ENCODE peak calls at places on chromosomes 6 and 20, in six cellular contexts. C, U, H, R, L and V are unnamed samples.

GRCh38 chr6:135568366-135568765 is 70.8 kb upstream of the AHI1 start:
- DNase-seq in C (peak; percentile 91), U (peak; percentile 88), H (no peak), R (no peak), L (peak; percentile 93), V (no peak)

GRCh38 chr6:43933111-43933885 is 163.3 kb downstream of the VEGFA start:
- DNase-seq in C (peak; percentile 40), U (no peak), H (peak; percentile 29), R (peak; percentile 35), L (no peak), V (no peak)

GRCh38 chr6:169455470-169455869 is 201.8 kb upstream of the THBS2 start:
- DNase-seq in C (no peak), U (no peak), H (no peak), R (no peak), L (no peak), V (no peak)

GRCh38 chr6:33080127-33081089 is 4.6 kb downstream of the HLA-DPB1 start:
- DNase-seq in C (peak; percentile 12), U (peak; percentile 66), H (peak; percentile 55), R (peak; percentile 75), L (peak; percentile 72), V (peak; percentile 62)

GRCh38 chr6:129765008-129765407 is 55.0 kb upstream of the ARHGAP18 start:
- DNase-seq in C (no peak), U (no peak), H (no peak), R (no peak), L (no peak), V (no peak)

GRCh38 chr6:33623895-33624381 is 2.8 kb downstream of the ITPR3 start:
- DNase-seq in C (no peak), U (no peak), H (no peak), R (no peak), L (no peak), V (no peak)

GRCh38 chr6:24777227-24777626 is 2.5 kb downstream of the GMNN start:
- DNase-seq in C (no peak), U (peak; percentile 23), H (no peak), R (no peak), L (no peak), V (no peak)

GRCh38 chr20:46642944-46643343 is 8.3 kb downstream of the SLC13A3 start:
- DNase-seq in C (no peak), U (no peak), H (no peak), R (no peak), L (no peak), V (no peak)

GRCh38 chr6:31901415-31901952 is 402 bp downstream of the ZBTB12 start:
- DNase-seq in C (peak; percentile 37), U (peak; percentile 40), H (peak; percentile 71), R (peak; percentile 77), L (peak; percentile 43), V (no peak)

GRCh38 chr6:81950877-81951276 is 198.4 kb upstream of the TENT5A start:
- DNase-seq in C (peak; percentile 71), U (peak; percentile 88), H (no peak), R (no peak), L (peak; percentile 63), V (no peak)

DNA sequence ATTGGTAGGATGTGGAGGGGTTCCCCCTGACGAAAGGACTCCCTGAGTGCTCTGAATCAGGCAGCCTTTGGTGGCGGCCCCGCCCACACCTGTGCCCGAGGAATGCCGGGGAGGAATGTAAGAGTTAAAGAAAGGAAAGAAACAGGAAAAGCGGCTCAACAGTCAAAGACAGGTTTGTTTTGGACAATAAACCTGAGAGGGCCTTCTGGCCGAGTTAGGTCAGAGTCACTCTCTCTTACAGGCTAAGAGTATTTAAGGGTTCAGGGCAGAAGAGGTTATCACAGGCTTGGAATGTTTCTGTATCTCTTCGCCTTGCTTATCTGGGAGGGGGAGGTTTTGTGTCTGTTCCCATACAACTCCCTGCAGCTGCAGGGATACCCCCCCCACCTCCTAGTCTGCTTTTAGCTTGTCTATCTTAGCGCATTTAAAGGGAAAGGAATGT is 32.9 kb downstream of the DYNLT1 start:
- DNase-seq in C (no peak), U (no peak), H (peak; percentile 66), R (no peak), L (no peak), V (no peak)
- TF ChIP-seq CTCF in C (no peak), U (no peak), H (no peak), R (no peak), L (no peak), V (no peak)

GRCh38 chr6:106477158-106477557 is 116.6 kb downstream of the CRYBG1 start:
- DNase-seq in C (no peak), U (no peak), H (no peak), R (no peak), L (no peak), V (no peak)
- TF ChIP-seq CTCF in C (no peak), U (no peak), H (no peak), R (no peak), L (no peak), V (no peak)

GRCh38 chr20:23666189-23666588 is 22.6 kb downstream of the CST4 start:
- DNase-seq in C (no peak), U (peak; percentile 28), H (no peak), R (no peak), L (no peak), V (no peak)
- TF ChIP-seq CTCF in C (peak; percentile 50), U (peak; percentile 38), H (no peak), R (no peak), L (no peak), V (no peak)

GRCh38 chr6:23659125-23659524 is 466.9 kb upstream of the NRSN1 start:
- DNase-seq in C (peak; percentile 14), U (peak; percentile 25), H (no peak), R (no peak), L (no peak), V (no peak)
- TF ChIP-seq CTCF in C (peak; percentile 43), U (peak; percentile 57), H (no peak), R (peak; percentile 8), L (peak; percentile 7), V (peak; percentile 48)

GRCh38 chr6:119284861-119285521 is 64.6 kb downstream of the MAN1A1 start:
- DNase-seq in C (no peak), U (no peak), H (no peak), R (no peak), L (no peak), V (no peak)
- TF ChIP-seq CTCF in C (peak; percentile 17), U (peak; percentile 20), H (no peak), R (no peak), L (no peak), V (no peak)

DNA sequence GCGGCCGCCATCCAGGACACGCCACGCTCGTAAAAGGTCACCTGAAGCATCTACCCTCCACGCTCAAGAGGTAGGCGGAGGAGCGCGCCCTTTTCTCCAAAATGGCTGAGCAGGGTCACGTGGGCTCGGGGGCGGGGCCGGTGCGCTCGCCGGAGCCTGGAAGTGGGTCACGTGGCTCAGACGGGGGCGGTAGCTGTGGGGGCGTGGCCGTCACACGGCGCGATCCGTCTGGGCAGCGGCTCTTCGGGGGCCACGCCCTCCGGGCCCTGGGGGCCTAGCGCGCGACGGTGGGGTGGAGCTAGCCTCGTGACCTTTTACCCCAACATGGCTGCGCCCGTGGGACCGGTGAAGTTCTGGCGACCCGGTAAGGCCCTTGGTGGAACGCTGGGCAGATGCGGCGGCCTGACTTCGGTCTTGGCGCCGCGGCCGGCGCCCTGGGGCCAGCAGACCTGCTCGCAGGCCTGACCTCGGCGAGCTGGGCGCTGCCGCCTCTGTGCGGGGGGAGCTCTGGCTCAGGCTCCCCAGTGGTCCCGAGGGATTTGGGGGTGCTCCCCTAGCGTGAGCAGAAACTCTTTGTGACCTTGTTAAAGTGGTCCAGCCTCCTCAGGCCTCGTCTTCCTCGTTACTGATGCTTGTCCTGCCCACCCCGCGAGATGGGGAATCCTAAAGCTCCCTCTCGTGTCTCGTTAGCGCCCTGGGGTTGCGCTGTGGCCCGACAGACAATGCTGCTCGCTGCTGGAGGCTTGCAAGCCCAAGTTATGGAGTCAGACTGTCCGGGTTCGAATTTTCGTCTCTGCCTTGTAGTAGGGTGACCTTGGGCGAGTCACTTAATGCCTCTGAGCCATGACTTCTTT is at the start of gene DHX35:
- DNase-seq in C (peak; percentile 96), U (peak; percentile 94), H (peak; percentile 98), R (peak; percentile 99), L (peak; percentile 97), V (peak; percentile 98)
- TF ChIP-seq CTCF in C (peak; percentile 52), U (peak; percentile 40), H (no peak), R (peak; percentile 5), L (peak; percentile 11), V (no peak)

GRCh38 chr6:116461563-116462507 is 660 bp downstream of the CALHM6 start:
- DNase-seq in C (peak; percentile 46), U (peak; percentile 52), H (peak; percentile 64), R (peak; percentile 22), L (peak; percentile 49), V (peak; percentile 41)
- TF ChIP-seq CTCF in C (no peak), U (no peak), H (no peak), R (no peak), L (no peak), V (no peak)

DNA sequence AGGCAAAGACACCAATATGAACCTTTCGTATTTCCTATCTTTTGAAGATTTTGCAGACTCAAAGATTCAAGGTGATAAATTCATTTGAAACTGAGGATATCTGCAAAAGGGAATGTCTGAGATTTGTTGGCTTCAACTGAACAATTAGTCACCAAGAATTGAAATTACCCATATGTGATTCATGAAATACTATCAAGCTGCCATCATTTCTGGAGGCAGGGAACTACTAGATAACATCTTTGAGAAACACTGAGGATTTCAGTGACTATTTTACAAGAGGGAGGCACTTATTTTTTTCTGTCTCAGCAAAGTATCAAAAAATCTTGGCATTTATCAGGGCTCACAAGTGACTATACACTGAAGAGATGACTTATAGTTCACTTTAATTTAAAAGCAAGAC is 39.8 kb upstream of the MMS22L start:
- DNase-seq in C (no peak), U (peak; percentile 16), H (no peak), R (no peak), L (no peak), V (no peak)
- TF ChIP-seq CTCF in C (no peak), U (no peak), H (no peak), R (no peak), L (no peak), V (no peak)